ENCODE peak calls at places on chromosomes 6 and 20, in nine cellular contexts. J, T, D, I, A, N, P, B and Q are unnamed samples. For H3K79me2, the result is how much of the 10 kb centered on the place peaks cover.

GRCh38 chr6:168916576-168917207 is 337.0 kb downstream of the THBS2 start:
- DNase-seq in J (peak), T (no peak), P (no peak), I (no peak), D (peak), N (no peak), B (no peak), A (no peak), Q (peak)

GRCh38 chr6:16257999-16258708 is 19.8 kb downstream of the GMPR start:
- DNase-seq in T (no peak), N (no peak), P (no peak), B (no peak), A (peak), J (no peak), D (peak), I (peak), Q (no peak)

GRCh38 chr6:138540468-138540867 is 41.2 kb upstream of the NHSL1 start:
- DNase-seq in D (peak), B (no peak), P (no peak), T (no peak), A (no peak), I (no peak), J (no peak), N (no peak), Q (peak)

GRCh38 chr6:11535801-11536230 is 1.7 kb upstream of the TMEM170B start:
- DNase-seq in J (no peak), A (no peak), T (no peak), D (peak), P (no peak), B (no peak), I (peak), N (no peak), Q (peak)

GRCh38 chr6:166341915-166342292 is 441 bp downstream of the SFT2D1 start:
- DNase-seq in I (peak), T (no peak), P (peak), B (no peak), N (no peak), J (peak), A (peak), D (no peak), Q (peak)

GRCh38 chr20:38915355-38915754 is 10.9 kb upstream of the FAM83D start:
- DNase-seq in J (no peak), I (no peak), D (no peak), A (no peak), B (no peak), P (no peak), N (no peak), T (no peak), Q (no peak)

GRCh38 chr20:39605908-39606307 is 643.8 kb downstream of the DHX35 start:
- DNase-seq in J (no peak), T (no peak), N (no peak), D (no peak), P (no peak), I (peak), B (no peak), A (no peak), Q (no peak)

GRCh38 chr6:84141506-84141905 is 85.9 kb downstream of the CEP162 start:
- DNase-seq in P (no peak), B (no peak), I (no peak), J (no peak), D (no peak), A (no peak), T (no peak), N (no peak), Q (no peak)

GRCh38 chr6:18162401-18162800 is 7.2 kb downstream of the KDM1B start:
- DNase-seq in A (no peak), J (no peak), P (no peak), B (no peak), D (no peak), T (no peak), I (no peak), N (no peak), Q (no peak)

GRCh38 chr20:57680131-57680716 is 29.6 kb downstream of the PMEPA1 start:
- DNase-seq in I (no peak), A (no peak), T (no peak), P (peak), B (no peak), J (no peak), N (peak), D (no peak), Q (no peak)

GRCh38 chr20:31833931-31834521 is 11.4 kb downstream of the FOXS1 start:
- DNase-seq in I (no peak), B (no peak), T (no peak), P (no peak), A (no peak), D (peak), N (no peak), J (no peak), Q (no peak)

GRCh38 chr20:49343246-49343645 is 65.4 kb upstream of the ZNFX1 start:
- DNase-seq in N (no peak), T (no peak), D (no peak), P (no peak), I (peak), B (no peak), J (no peak), A (no peak), Q (no peak)

GRCh38 chr6:16533721-16534136 is 227.5 kb downstream of the ATXN1 start:
- DNase-seq in J (no peak), I (no peak), P (no peak), D (no peak), N (no peak), T (no peak), B (no peak), A (no peak), Q (no peak)

GRCh38 chr6:99612551-99613397 is 6.1 kb downstream of the PRDM13 start:
- DNase-seq in N (no peak), I (no peak), P (no peak), A (peak), J (peak), B (no peak), T (no peak), D (no peak), Q (no peak)

GRCh38 chr6:117544725-117545124 is 57.6 kb downstream of the GOPC start:
- DNase-seq in B (no peak), T (no peak), P (no peak), A (no peak), J (no peak), N (no peak), I (no peak), D (no peak), Q (no peak)

GRCh38 chr6:116764557-116764960 is 960 bp downstream of the FAM162B start:
- DNase-seq in N (no peak), J (no peak), B (no peak), D (no peak), P (no peak), I (no peak), T (peak), A (peak), Q (peak)

GRCh38 chr20:16588241-16588640 is 15.0 kb upstream of the KIF16B start:
- DNase-seq in I (no peak), N (no peak), J (no peak), B (no peak), A (no peak), D (no peak), P (no peak), T (no peak), Q (no peak)
- H2AFZ ChIP-seq in I (no peak), N (no peak), J (no peak), B (no peak), A (no peak), D (no peak), P (no peak), T (no peak), Q (no peak)

GRCh38 chr6:52516943-52517342 is 59.9 kb downstream of the TRAM2 start:
- DNase-seq in A (no peak), T (no peak), B (no peak), D (no peak), N (no peak), I (no peak), J (no peak), P (no peak), Q (no peak)

GRCh38 chr6:52516269-52516668 is 60.6 kb downstream of the TRAM2 start:
- DNase-seq in J (no peak), T (no peak), P (no peak), I (no peak), D (no peak), A (no peak), N (no peak), B (no peak), Q (no peak)

GRCh38 chr6:52519618-52520017 is 57.2 kb downstream of the TRAM2 start:
- DNase-seq in J (no peak), T (no peak), I (no peak), D (no peak), N (no peak), P (no peak), A (no peak), B (no peak), Q (no peak)

GRCh38 chr6:52518279-52518944 is 58.4 kb downstream of the TRAM2 start:
- DNase-seq in J (no peak), I (no peak), T (no peak), B (no peak), A (no peak), P (no peak), N (no peak), D (no peak), Q (no peak)

DNA sequence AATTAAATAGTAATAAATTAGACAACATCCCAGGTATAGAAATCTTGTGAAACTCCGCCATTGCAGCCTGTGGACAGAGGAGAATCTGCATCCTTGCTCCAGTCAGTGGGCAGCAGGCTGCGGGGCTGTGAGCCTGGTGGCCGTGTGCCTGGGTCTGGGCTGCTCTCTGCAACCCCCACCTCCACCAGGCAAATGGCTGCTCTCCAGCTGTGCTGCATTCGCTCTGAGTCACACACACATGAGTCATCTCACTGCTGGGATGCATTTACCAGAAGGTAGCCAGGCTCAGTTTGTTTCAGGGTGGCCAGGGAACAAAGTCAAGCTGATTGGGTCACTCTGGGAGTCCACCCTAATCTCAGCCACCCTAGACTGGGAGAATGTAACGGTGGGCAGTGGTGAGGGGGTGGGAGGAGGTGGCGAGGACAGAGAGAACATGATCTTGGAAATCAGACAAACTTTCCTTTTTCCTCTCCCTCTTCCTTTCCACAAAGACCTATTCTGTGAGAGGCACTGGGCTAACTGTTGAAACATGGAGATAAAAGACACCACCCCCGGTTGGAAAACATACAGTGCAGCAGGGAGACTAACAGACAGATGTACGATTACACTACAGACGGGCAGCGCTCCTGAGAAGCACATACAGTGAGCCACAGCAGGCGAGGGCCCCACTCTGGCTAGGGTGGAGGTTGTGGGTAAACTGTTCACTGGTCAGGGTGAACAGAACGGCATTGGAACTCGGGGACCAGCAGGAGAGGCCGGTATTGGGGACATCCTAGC is 59.2 kb downstream of the TRAM2 start:
- DNase-seq in B (peak), D (peak), A (peak), N (no peak), I (peak), P (no peak), J (peak), T (peak), Q (peak)
- H3K79me2 ChIP-seq in B (under half), D (half or more), A (under half), N (under half), I (under half), P (under half), J (under half), T (half or more), Q (half or more)

DNA sequence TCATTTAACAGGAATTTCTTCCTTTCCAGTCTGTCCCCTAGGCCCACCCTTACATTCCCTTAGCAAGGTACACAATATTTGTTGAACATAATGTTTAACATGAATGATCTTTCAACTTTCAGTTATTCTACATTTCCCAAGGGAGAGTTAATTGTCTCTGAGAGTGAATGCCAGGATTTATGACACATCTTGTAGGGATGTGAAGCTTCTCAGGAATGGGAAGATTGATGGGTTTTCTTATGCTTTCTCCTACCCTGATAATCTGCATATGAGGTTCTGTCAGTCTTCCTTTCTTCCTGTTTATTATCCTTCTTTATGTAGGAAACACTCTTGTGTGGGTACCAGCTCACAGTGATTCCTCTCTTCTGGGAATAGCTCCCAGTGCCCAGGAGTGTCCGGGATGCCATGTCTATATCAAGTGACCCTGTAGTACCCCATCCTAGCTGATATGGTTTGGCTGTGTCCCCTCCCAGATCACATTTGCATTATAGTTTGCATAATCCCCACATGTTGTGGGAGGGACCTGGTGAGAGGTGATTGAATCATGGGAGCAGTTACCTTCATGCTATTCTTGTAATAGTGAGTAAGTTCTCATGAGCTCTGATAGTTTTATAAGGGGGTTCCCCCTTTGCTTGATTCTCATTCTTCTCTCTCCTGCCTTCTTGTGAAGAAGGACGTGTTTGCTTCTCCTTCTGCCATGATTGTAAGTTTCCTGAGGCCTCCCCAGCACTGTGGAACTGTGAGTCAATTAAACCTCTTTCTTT is 7.1 kb upstream of the FYN start:
- DNase-seq in T (no peak), P (no peak), I (peak), D (no peak), J (no peak), A (no peak), N (no peak), B (no peak), Q (peak)
- H2AFZ ChIP-seq in T (peak), P (no peak), I (peak), D (no peak), J (no peak), A (no peak), N (no peak), B (no peak), Q (no peak)

GRCh38 chr6:151440930-151441329 is 11.0 kb downstream of the RMND1 start:
- DNase-seq in P (peak), T (no peak), B (no peak), I (no peak), A (no peak), N (no peak), J (no peak), D (peak), Q (peak)
- H3K79me2 ChIP-seq in P (half or more), T (half or more), B (half or more), I (half or more), A (half or more), N (under half), J (half or more), D (half or more), Q (under half)

DNA sequence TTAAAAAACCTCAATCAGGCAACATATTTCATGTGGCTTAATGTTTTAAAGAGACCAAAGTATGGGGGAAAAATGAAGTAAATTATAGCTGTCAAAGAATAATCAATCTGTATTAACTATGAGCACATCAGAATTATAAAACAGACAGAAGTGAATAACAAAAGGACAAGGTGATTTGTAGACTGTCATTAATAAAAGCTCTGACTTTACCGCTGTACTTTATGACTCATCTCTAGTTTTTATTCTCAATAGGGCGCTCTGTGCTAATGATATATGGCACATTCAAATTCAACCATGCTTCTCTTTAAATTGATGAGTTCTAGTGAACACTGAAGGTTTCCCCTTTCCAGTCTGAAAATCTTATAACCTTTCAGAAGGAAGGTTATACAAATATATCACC is 72.0 kb downstream of the PREP start:
- DNase-seq in D (no peak), A (no peak), B (no peak), P (no peak), J (no peak), T (no peak), N (no peak), I (no peak), Q (peak)
- H2AFZ ChIP-seq in D (no peak), A (no peak), B (no peak), P (no peak), J (no peak), T (no peak), N (no peak), I (no peak), Q (no peak)

GRCh38 chr6:30676660-30677270 is 4.0 kb upstream of the DHX16 start:
- DNase-seq in N (no peak), J (no peak), B (no peak), T (no peak), I (no peak), D (peak), P (no peak), A (no peak), Q (no peak)

GRCh38 chr6:30678964-30679726 is 6.3 kb upstream of the DHX16 start:
- DNase-seq in T (peak), I (peak), P (peak), N (no peak), B (no peak), A (peak), D (peak), J (peak), Q (peak)

GRCh38 chr6:30681696-30682180 is 4.7 kb downstream of the PPP1R18 start:
- DNase-seq in T (no peak), I (no peak), A (no peak), B (no peak), P (peak), N (no peak), J (no peak), D (no peak), Q (no peak)

GRCh38 chr6:30682181-30683117 is 4.0 kb downstream of the PPP1R18 start:
- DNase-seq in N (peak), I (peak), T (peak), P (peak), D (peak), J (peak), A (peak), B (no peak), Q (peak)

GRCh38 chr6:30679765-30680535 is 6.5 kb downstream of the PPP1R18 start:
- DNase-seq in J (peak), D (peak), T (no peak), N (no peak), B (no peak), P (peak), A (no peak), I (no peak), Q (no peak)
- H3K79me2 ChIP-seq in J (half or more), D (half or more), T (half or more), N (half or more), B (under half), P (half or more), A (under half), I (half or more), Q (half or more)

GRCh38 chr20:62651285-62652021 is 9.2 kb downstream of the SLCO4A1 start:
- DNase-seq in A (peak), N (peak), P (peak), B (no peak), T (peak), J (no peak), D (no peak), I (no peak), Q (peak)
- H2AFZ ChIP-seq in A (no peak), N (no peak), P (no peak), B (no peak), T (no peak), J (no peak), D (no peak), I (no peak), Q (peak)

GRCh38 chr6:149346075-149346474 is 28.6 kb downstream of the TAB2 start:
- DNase-seq in P (no peak), T (no peak), B (no peak), I (no peak), J (no peak), A (no peak), N (no peak), D (no peak), Q (no peak)
- H3K79me2 ChIP-seq in P (half or more), T (half or more), B (half or more), I (half or more), J (half or more), A (half or more), N (half or more), D (half or more), Q (half or more)

DNA sequence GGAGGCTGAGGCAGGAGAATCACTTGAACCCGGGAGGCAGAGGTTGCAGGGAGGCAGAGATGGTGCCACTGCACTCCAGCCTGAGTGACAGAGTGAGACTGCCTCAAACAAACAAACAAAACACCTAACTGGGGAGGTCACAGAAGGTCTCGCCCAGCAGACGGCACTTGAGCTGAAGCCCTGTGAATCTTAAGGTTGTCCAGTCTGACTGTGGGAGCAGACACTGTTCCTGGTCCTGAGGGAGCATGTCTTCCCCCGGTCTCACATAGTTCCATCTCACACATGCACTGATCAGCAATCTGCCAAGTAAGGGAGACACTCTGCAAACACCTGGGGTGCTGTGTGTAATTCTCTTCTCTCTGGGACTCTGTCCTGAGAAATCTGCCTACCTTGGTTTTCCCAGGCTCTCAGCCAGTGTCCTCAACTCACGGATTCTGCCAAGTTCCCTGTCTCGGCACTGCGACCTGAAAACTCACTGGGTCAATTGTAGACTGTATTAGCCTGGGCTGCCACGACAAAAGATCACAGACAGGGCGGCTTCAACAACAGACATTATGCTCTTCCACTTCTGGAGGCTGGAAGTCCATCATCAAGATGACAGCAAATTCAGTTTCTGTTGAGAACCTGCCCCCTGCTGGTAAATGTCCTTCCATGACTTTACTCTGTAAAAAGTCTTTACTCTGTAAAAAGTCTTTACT is 94.3 kb downstream of the JPH2 start:
- DNase-seq in A (peak), I (peak), N (no peak), J (peak), T (peak), B (no peak), D (peak), P (peak), Q (peak)
- H2AFZ ChIP-seq in A (peak), I (no peak), N (peak), J (no peak), T (no peak), B (peak), D (peak), P (no peak), Q (no peak)

GRCh38 chr6:151392429-151392828 is 1.1 kb upstream of the ZBTB2 start:
- DNase-seq in T (no peak), P (no peak), J (no peak), A (no peak), B (no peak), D (no peak), N (no peak), I (no peak), Q (no peak)
- H3K79me2 ChIP-seq in T (half or more), P (half or more), J (half or more), A (half or more), B (half or more), D (half or more), N (half or more), I (half or more), Q (half or more)